ENCODE peak calls at places on chromosomes 13 and 19, in four cellular contexts. G, K, E and O are unnamed samples.

GRCh38 chr13:61954092-61954491 is 538.4 kb upstream of the PCDH20 start:
- DNase-seq in K (peak; percentile 40), E (peak; percentile 69), G (peak; percentile 49), O (no peak)

GRCh38 chr13:32581177-32581786 is 5.0 kb upstream of the PDS5B start:
- DNase-seq in E (peak; percentile 33), G (peak; percentile 65), K (peak; percentile 67), O (no peak)

GRCh38 chr13:110914293-110915056 is 394 bp downstream of the ANKRD10 start:
- DNase-seq in E (peak; percentile 73), G (peak; percentile 76), K (peak; percentile 76), O (no peak)

GRCh38 chr19:48183356-48183755 is 12.9 kb downstream of the ZSWIM9 start:
- DNase-seq in G (no peak), E (no peak), K (no peak), O (no peak)

GRCh38 chr13:34547929-34548328 is 394.1 kb upstream of the NBEA start:
- DNase-seq in G (no peak), E (no peak), K (no peak), O (no peak)

GRCh38 chr13:106242554-106242953 is 292.9 kb downstream of the EFNB2 start:
- DNase-seq in E (no peak), K (no peak), G (no peak), O (no peak)

GRCh38 chr13:104196611-104197010 is 1130.4 kb upstream of the SLC10A2 start:
- DNase-seq in E (no peak), K (no peak), G (no peak), O (no peak)

GRCh38 chr19:36257512-36257876 is 42.6 kb downstream of the ZNF146 start:
- DNase-seq in E (peak; percentile 81), K (no peak), G (no peak), O (no peak)

GRCh38 chr19:57947088-57947418 is 453 bp downstream of the ZNF256 start:
- DNase-seq in G (no peak), K (no peak), E (no peak), O (no peak)

GRCh38 chr19:33673996-33674395 is 52.2 kb downstream of the CHST8 start:
- DNase-seq in G (no peak), K (no peak), E (no peak), O (no peak)

GRCh38 chr19:54425382-54425723 is 10.1 kb downstream of the TTYH1 start:
- DNase-seq in K (no peak), E (no peak), G (no peak), O (no peak)

DNA sequence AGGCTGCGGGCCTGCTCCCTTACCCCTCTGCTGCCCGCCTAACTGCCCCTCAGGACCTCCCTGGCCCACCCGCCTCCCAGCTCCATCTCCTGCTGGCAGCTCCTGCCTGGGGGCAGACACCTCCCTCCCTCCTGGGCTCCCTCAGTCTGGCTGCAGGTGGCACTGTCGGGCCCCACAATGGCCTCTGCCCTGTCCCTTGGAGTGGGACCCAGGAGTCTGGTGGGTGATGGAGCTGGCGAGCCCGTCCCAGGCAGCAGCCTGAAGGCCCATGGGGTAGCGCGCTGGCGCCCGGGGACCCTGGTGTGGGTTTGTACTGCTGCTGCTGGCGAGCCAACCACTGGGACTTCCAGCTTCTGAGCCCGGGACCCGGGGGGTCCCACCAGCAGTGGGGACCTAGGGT is 83.6 kb downstream of the KDM4B start:
- DNase-seq in K (no peak), G (no peak), E (peak; percentile 52), O (no peak)
- TF ChIP-seq CTCF in K (peak; percentile 38), G (no peak), E (peak; percentile 20), O (no peak)

DNA sequence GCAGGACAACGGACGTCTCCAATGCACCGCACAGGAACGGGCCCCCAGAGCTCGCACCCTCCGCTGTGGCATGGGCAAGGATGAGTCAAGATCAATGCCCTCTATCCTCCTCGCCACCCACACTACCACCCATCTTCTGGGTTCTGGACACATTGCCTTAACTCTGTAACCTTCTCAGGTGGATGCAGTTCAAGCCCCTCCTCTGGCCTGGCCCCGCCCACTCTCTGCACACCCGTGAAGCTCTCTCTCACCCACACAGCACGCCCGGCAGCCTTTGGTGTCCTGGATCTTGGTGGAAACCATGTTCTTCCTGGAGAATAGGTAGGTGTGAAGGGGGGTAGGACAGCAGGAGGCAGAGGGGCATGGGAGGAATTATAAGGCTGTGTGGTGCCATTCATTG is 20.7 kb downstream of the MAP4K1 start:
- DNase-seq in K (no peak), G (no peak), E (peak; percentile 35), O (no peak)
- H3K4me3 ChIP-seq in K (no peak overlapping the region), G (no peak overlapping the region), E (peak overlapping the region; percentile 84), O (no peak overlapping the region)

GRCh38 chr13:37473035-37473434 is 125.5 kb downstream of the POSTN start:
- DNase-seq in K (no peak), G (no peak), E (peak; percentile 68), O (no peak)
- TF ChIP-seq CTCF in K (peak; percentile 10), G (no peak), E (peak; percentile 79), O (peak; percentile 28)

GRCh38 chr19:40811478-40812341 is 12.7 kb downstream of the EGLN2 start:
- DNase-seq in E (peak; percentile 60), K (peak; percentile 29), G (no peak), O (no peak)

GRCh38 chr19:40808021-40808325 is 9.0 kb downstream of the EGLN2 start:
- DNase-seq in E (no peak), G (no peak), K (no peak), O (no peak)

GRCh38 chr19:40809358-40810086 is 10.5 kb downstream of the EGLN2 start:
- DNase-seq in E (no peak), G (no peak), K (no peak), O (no peak)

GRCh38 chr19:40808497-40808896 is 9.5 kb downstream of the EGLN2 start:
- DNase-seq in K (no peak), G (no peak), E (no peak), O (no peak)

DNA sequence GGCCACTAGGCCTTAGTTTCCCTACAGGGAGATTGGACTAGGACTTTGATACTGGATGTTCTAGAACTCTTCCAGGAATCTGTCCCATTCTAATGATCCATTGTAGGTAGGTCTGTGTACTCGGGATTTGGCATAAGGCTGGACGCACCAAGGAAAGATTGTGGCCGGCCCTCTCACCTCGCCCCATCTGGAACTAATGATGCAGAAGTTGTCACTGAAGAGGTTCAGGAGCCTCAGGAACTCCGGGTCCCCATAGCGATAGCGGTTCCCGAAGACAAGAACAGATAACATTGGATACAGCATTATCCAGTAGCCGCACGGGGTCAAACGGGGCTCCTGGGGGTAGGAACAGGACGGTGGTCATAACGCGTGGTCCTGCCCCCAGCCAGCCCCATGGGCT is 11.2 kb downstream of the EGLN2 start:
- DNase-seq in K (no peak), E (no peak), G (no peak), O (no peak)
- H3K4me3 ChIP-seq in K (peak overlapping the region; percentile 23), E (peak overlapping the region; percentile 63), G (peak overlapping the region; percentile 46), O (peak overlapping the region; percentile 47)